ENCODE peak calls at places on chromosomes 7 and 10, in six cellular contexts. Z, P, K, C, S and R are unnamed samples.

GRCh38 chr7:1925973-1926907 is 256.2 kb downstream of the ELFN1 start:
- DNase-seq in K (no peak), S (no peak), C (no peak), P (no peak), Z (no peak), R (no peak)

GRCh38 chr7:93178213-93178612 is 30.0 kb upstream of the SAMD9L start:
- DNase-seq in Z (no peak), C (no peak), S (no peak), P (no peak), K (no peak), R (no peak)

GRCh38 chr10:130354555-130354954 is 218.4 kb downstream of the GLRX3 start:
- DNase-seq in C (no peak), P (no peak), S (no peak), Z (no peak), K (no peak), R (no peak)

GRCh38 chr7:87759511-87759910 is 116.6 kb downstream of the SLC25A40 start:
- DNase-seq in S (no peak), Z (no peak), P (no peak), K (no peak), C (no peak), R (no peak)

GRCh38 chr7:102310414-102310815 is 23.7 kb downstream of the SH2B2 start:
- DNase-seq in S (no peak), C (no peak), Z (no peak), K (no peak), P (no peak), R (no peak)

GRCh38 chr7:1858435-1859265 is 188.6 kb downstream of the ELFN1 start:
- DNase-seq in C (no peak), K (no peak), P (no peak), Z (no peak), S (no peak), R (no peak)

GRCh38 chr10:120824864-120825263 is 26.3 kb upstream of the WDR11 start:
- DNase-seq in P (peak; percentile 7), S (no peak), K (no peak), C (peak; percentile 14), Z (peak; percentile 51), R (no peak)

GRCh38 chr10:132167041-132167674 is 19.6 kb upstream of the DPYSL4 start:
- DNase-seq in C (no peak), Z (no peak), K (no peak), S (no peak), P (no peak), R (no peak)

GRCh38 chr10:4978870-4979269 is 15.7 kb downstream of the AKR1C1 start:
- DNase-seq in K (no peak), C (no peak), P (no peak), Z (no peak), S (no peak), R (no peak)

GRCh38 chr7:2698581-2699288 is 10.7 kb downstream of the AMZ1 start:
- DNase-seq in P (peak; percentile 96), Z (no peak), K (peak; percentile 93), C (no peak), S (no peak), R (peak; percentile 94)

GRCh38 chr10:35574924-35575352 is 30.2 kb upstream of the GJD4 start:
- DNase-seq in C (peak; percentile 33), Z (no peak), K (no peak), P (no peak), S (peak; percentile 15), R (no peak)

GRCh38 chr10:909831-910230 is 21.7 kb downstream of the LARP4B start:
- DNase-seq in C (no peak), P (no peak), K (no peak), Z (no peak), S (no peak), R (no peak)

GRCh38 chr7:158237672-158238335 is 349.8 kb downstream of the PTPRN2 start:
- DNase-seq in C (peak; percentile 55), Z (no peak), S (no peak), P (no peak), K (no peak), R (no peak)

GRCh38 chr7:107560898-107561516 is 2.7 kb downstream of the COG5 start:
- DNase-seq in S (no peak), P (no peak), Z (no peak), K (no peak), C (no peak), R (no peak)

GRCh38 chr7:135862586-135863361 is 114.2 kb upstream of the FAM180A start:
- DNase-seq in P (no peak), C (no peak), S (no peak), K (no peak), Z (no peak), R (no peak)

GRCh38 chr10:58781873-58782488 is 269.3 kb downstream of the BICC1 start:
- DNase-seq in Z (peak; percentile 42), C (peak; percentile 44), S (no peak), P (no peak), K (peak; percentile 8), R (no peak)

GRCh38 chr7:5488286-5488878 is 64.7 kb upstream of the TNRC18 start:
- DNase-seq in P (no peak), C (no peak), K (no peak), S (no peak), Z (no peak), R (no peak)

GRCh38 chr7:50204576-50204975 is 99.9 kb upstream of the IKZF1 start:
- DNase-seq in P (no peak), K (no peak), C (no peak), S (no peak), Z (no peak), R (no peak)
- TF ChIP-seq TAF1 in P (no peak), K (no peak), C (no peak), S (no peak), Z (no peak), R (no peak)

GRCh38 chr7:42237162-42237821 is at the start of gene GLI3:
- DNase-seq in S (no peak), Z (no peak), P (peak; percentile 58), C (peak; percentile 66), K (no peak), R (peak; percentile 73)
- TF ChIP-seq POLR2A in S (no peak), Z (no peak), P (no peak), C (no peak), K (no peak), R (no peak)

GRCh38 chr10:117601716-117602115 is 59.2 kb downstream of the EMX2 start:
- DNase-seq in P (no peak), C (no peak), Z (no peak), K (no peak), S (no peak), R (no peak)
- TF ChIP-seq POLR2AphosphoS5 in P (no peak), C (no peak), Z (no peak), K (no peak), S (no peak), R (no peak)

GRCh38 chr7:149713061-149713730 is 60.2 kb downstream of the ZNF467 start:
- DNase-seq in K (no peak), Z (no peak), C (no peak), S (no peak), P (no peak), R (no peak)
- TF ChIP-seq TAF1 in K (no peak), Z (no peak), C (no peak), S (no peak), P (no peak), R (no peak)

DNA sequence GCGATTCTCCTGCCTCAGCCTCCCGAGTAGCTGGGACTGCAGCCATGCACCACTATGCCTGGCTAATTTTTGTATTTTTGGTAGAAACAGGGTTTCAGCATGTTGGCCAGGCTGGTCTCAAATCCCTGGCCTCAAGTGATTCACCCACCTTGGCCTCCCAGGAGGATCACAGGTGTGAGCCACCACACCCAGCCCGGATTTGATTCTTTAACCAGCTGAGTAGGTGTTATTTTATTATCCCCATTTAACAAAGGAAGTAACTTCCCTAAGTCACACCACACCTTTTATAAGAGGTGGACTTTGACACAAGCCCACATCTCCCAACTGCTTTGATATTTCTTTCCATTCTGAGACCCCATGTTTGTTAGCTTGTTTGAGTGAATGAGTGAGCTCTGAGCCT is 25.0 kb downstream of the SLC25A28 start:
- DNase-seq in K (no peak), Z (no peak), P (no peak), S (no peak), C (no peak), R (no peak)
- TF ChIP-seq POLR2A in K (no peak), Z (no peak), P (no peak), S (no peak), C (no peak), R (no peak)

GRCh38 chr7:96009162-96009561 is 236.8 kb downstream of the DYNC1I1 start:
- DNase-seq in S (no peak), C (no peak), P (no peak), Z (no peak), K (no peak), R (no peak)

GRCh38 chr7:95999481-95999880 is 227.1 kb downstream of the DYNC1I1 start:
- DNase-seq in Z (no peak), C (no peak), P (no peak), K (no peak), S (no peak), R (no peak)

GRCh38 chr7:96004598-96004997 is 232.2 kb downstream of the DYNC1I1 start:
- DNase-seq in Z (no peak), K (no peak), P (no peak), C (no peak), S (no peak), R (no peak)
- TF ChIP-seq POLR2AphosphoS5 in Z (no peak), K (no peak), P (no peak), C (no peak), S (no peak), R (no peak)

DNA sequence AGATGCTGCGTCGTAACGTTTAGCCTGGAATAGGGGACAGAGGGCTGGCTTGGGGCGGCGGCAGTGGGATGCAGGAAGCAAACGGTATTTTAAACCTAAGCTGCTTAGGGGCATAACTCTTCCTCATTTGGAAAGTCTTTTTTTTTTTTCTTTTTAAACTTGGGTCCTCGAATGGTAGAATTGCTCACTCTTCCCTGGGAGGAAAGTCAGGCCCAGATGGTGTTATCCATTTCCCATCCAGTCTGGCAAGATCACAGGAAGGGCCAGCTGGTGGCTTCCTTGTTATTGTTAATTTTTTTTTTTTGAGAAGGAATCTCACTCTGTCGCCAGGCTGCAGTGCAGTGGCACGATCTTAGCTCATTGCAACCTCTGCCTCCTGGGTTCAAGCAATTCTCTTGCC is 56.6 kb downstream of the TMEM209 start:
- DNase-seq in Z (no peak), C (no peak), K (no peak), S (no peak), P (no peak), R (no peak)
- TF ChIP-seq TAF1 in Z (no peak), C (no peak), K (no peak), S (no peak), P (no peak), R (no peak)

GRCh38 chr7:44920119-44920518 is 34.8 kb upstream of the PURB start:
- DNase-seq in K (no peak), P (no peak), Z (no peak), C (no peak), S (no peak), R (no peak)
- TF ChIP-seq POLR2A in K (no peak), P (no peak), Z (no peak), C (no peak), S (no peak), R (no peak)

DNA sequence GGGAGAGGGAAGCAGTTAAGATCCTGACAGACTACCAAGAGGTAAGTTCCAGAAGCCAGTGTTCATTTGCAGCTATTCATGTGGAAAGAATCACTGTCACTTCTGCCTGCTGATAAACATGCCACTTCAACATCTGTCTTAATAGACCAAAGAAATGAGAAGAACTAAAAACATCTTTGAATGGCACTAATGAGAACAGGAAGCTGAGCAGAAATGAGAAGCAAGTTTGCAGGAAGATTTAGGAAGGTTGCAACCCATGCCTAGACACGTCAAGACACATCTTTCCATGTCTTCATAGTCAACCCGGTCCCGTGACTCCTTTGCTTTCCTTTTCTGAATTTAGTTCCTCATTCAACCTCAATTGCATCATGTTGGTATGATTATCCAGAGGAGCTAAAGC is 180.0 kb downstream of the PDE1C start:
- DNase-seq in S (no peak), C (no peak), K (peak; percentile 39), P (no peak), Z (no peak), R (no peak)
- TF ChIP-seq POLR2AphosphoS5 in S (no peak), C (no peak), K (no peak), P (no peak), Z (no peak), R (no peak)